ENCODE peak calls at places on chromosomes 12 and 14, in six cellular contexts. One of them, this sample, is unnamed. For H3K9me3, the result is how much of the 10 kb centered on the place peaks cover.

GRCh38 chr12:77953515-77953914 is 122.8 kb downstream of the NAV3 start:
- DNase-seq in left ventricle myocardium inferior: no peak
- DNase-seq in CD4-positive, alpha-beta T cell: no peak
- DNase-seq in aorta: no peak
- DNase-seq in mammary epithelial cell: no peak
- DNase-seq in upper lobe of right lung: no peak
- DNase-seq in this sample: no peak

GRCh38 chr12:52020539-52021336 is 14.0 kb downstream of the TAMALIN start:
- DNase-seq in left ventricle myocardium inferior: no peak
- DNase-seq in CD4-positive, alpha-beta T cell: peak
- DNase-seq in aorta: peak
- DNase-seq in mammary epithelial cell: no peak
- DNase-seq in upper lobe of right lung: peak
- DNase-seq in this sample: peak

GRCh38 chr12:32819424-32819823 is 63.7 kb upstream of the YARS2 start:
- DNase-seq in left ventricle myocardium inferior: no peak
- DNase-seq in CD4-positive, alpha-beta T cell: no peak
- DNase-seq in aorta: no peak
- DNase-seq in mammary epithelial cell: no peak
- DNase-seq in upper lobe of right lung: no peak
- DNase-seq in this sample: no peak

GRCh38 chr12:12561305-12562015 is 1.2 kb downstream of the DUSP16 start:
- DNase-seq in left ventricle myocardium inferior: peak
- DNase-seq in CD4-positive, alpha-beta T cell: peak
- DNase-seq in aorta: peak
- DNase-seq in mammary epithelial cell: peak
- DNase-seq in upper lobe of right lung: peak
- DNase-seq in this sample: peak

GRCh38 chr12:64722835-64723234 is 36.4 kb downstream of the GNS start:
- DNase-seq in left ventricle myocardium inferior: no peak
- DNase-seq in CD4-positive, alpha-beta T cell: no peak
- DNase-seq in aorta: no peak
- DNase-seq in mammary epithelial cell: no peak
- DNase-seq in upper lobe of right lung: no peak
- DNase-seq in this sample: no peak

GRCh38 chr12:116444590-116444943 is 114.6 kb upstream of the MAP1LC3B2 start:
- DNase-seq in left ventricle myocardium inferior: no peak
- DNase-seq in CD4-positive, alpha-beta T cell: no peak
- DNase-seq in aorta: no peak
- DNase-seq in mammary epithelial cell: no peak
- DNase-seq in upper lobe of right lung: no peak
- DNase-seq in this sample: no peak

GRCh38 chr12:52029686-52030085 is 21.6 kb upstream of the NR4A1 start:
- DNase-seq in left ventricle myocardium inferior: no peak
- DNase-seq in CD4-positive, alpha-beta T cell: no peak
- DNase-seq in aorta: no peak
- DNase-seq in mammary epithelial cell: peak
- DNase-seq in upper lobe of right lung: no peak
- DNase-seq in this sample: no peak

GRCh38 chr12:54392485-54393349 is 8.2 kb upstream of the ZNF385A start:
- DNase-seq in left ventricle myocardium inferior: no peak
- DNase-seq in CD4-positive, alpha-beta T cell: no peak
- DNase-seq in aorta: no peak
- DNase-seq in mammary epithelial cell: peak
- DNase-seq in upper lobe of right lung: no peak
- DNase-seq in this sample: no peak

GRCh38 chr12:105947906-105948305 is 190.8 kb downstream of the NUAK1 start:
- DNase-seq in left ventricle myocardium inferior: no peak
- DNase-seq in CD4-positive, alpha-beta T cell: no peak
- DNase-seq in aorta: peak
- DNase-seq in mammary epithelial cell: no peak
- DNase-seq in upper lobe of right lung: no peak
- DNase-seq in this sample: no peak

GRCh38 chr12:28191018-28191595 is 851 bp downstream of the CCDC91 start:
- DNase-seq in left ventricle myocardium inferior: no peak
- DNase-seq in CD4-positive, alpha-beta T cell: peak
- DNase-seq in aorta: no peak
- DNase-seq in mammary epithelial cell: peak
- DNase-seq in upper lobe of right lung: no peak
- DNase-seq in this sample: peak

GRCh38 chr14:63717704-63718103 is 10.2 kb downstream of the SGPP1 start:
- DNase-seq in left ventricle myocardium inferior: no peak
- DNase-seq in CD4-positive, alpha-beta T cell: no peak
- DNase-seq in aorta: no peak
- DNase-seq in mammary epithelial cell: peak
- DNase-seq in upper lobe of right lung: no peak
- DNase-seq in this sample: no peak

GRCh38 chr14:76081642-76082041 is 70.1 kb upstream of the GPATCH2L start:
- DNase-seq in left ventricle myocardium inferior: no peak
- DNase-seq in CD4-positive, alpha-beta T cell: no peak
- DNase-seq in aorta: no peak
- DNase-seq in mammary epithelial cell: no peak
- DNase-seq in upper lobe of right lung: no peak
- DNase-seq in this sample: no peak

GRCh38 chr14:88013750-88014349 is 8.9 kb downstream of the GPR65 start:
- DNase-seq in left ventricle myocardium inferior: peak
- DNase-seq in CD4-positive, alpha-beta T cell: peak
- DNase-seq in aorta: peak
- DNase-seq in mammary epithelial cell: peak
- DNase-seq in upper lobe of right lung: peak
- DNase-seq in this sample: peak

GRCh38 chr14:59829941-59830734 is 40.4 kb downstream of the RTN1 start:
- DNase-seq in left ventricle myocardium inferior: no peak
- DNase-seq in CD4-positive, alpha-beta T cell: no peak
- DNase-seq in aorta: no peak
- DNase-seq in mammary epithelial cell: no peak
- DNase-seq in upper lobe of right lung: no peak
- DNase-seq in this sample: no peak

GRCh38 chr12:130879212-130879686 is 7.4 kb downstream of the RAN start:
- DNase-seq in left ventricle myocardium inferior: no peak
- DNase-seq in CD4-positive, alpha-beta T cell: no peak
- DNase-seq in aorta: no peak
- DNase-seq in mammary epithelial cell: no peak
- DNase-seq in upper lobe of right lung: no peak
- DNase-seq in this sample: no peak

GRCh38 chr12:92543872-92544271 is 158.9 kb upstream of the PLEKHG7 start:
- DNase-seq in left ventricle myocardium inferior: no peak
- DNase-seq in CD4-positive, alpha-beta T cell: no peak
- DNase-seq in aorta: no peak
- DNase-seq in mammary epithelial cell: no peak
- DNase-seq in upper lobe of right lung: no peak
- DNase-seq in this sample: no peak

GRCh38 chr14:38073641-38074040 is 134.1 kb upstream of the SSTR1 start:
- DNase-seq in left ventricle myocardium inferior: no peak
- DNase-seq in CD4-positive, alpha-beta T cell: no peak
- DNase-seq in aorta: no peak
- DNase-seq in mammary epithelial cell: no peak
- DNase-seq in upper lobe of right lung: no peak
- DNase-seq in this sample: no peak

GRCh38 chr12:93609281-93610192 is 37.1 kb downstream of the SOCS2 start:
- DNase-seq in left ventricle myocardium inferior: no peak
- DNase-seq in CD4-positive, alpha-beta T cell: no peak
- DNase-seq in aorta: no peak
- DNase-seq in mammary epithelial cell: no peak
- DNase-seq in upper lobe of right lung: no peak
- DNase-seq in this sample: no peak

GRCh38 chr14:68376067-68376810 is 416.6 kb downstream of the ZFP36L1 start:
- DNase-seq in left ventricle myocardium inferior: no peak
- DNase-seq in CD4-positive, alpha-beta T cell: no peak
- DNase-seq in aorta: peak
- DNase-seq in mammary epithelial cell: peak
- DNase-seq in upper lobe of right lung: no peak
- DNase-seq in this sample: no peak

GRCh38 chr12:12506541-12506940 is 56.1 kb downstream of the DUSP16 start:
- DNase-seq in left ventricle myocardium inferior: no peak
- DNase-seq in CD4-positive, alpha-beta T cell: no peak
- DNase-seq in aorta: no peak
- DNase-seq in mammary epithelial cell: no peak
- DNase-seq in upper lobe of right lung: no peak
- DNase-seq in this sample: no peak

GRCh38 chr12:133222211-133222610 is 13.5 kb downstream of the ANHX start:
- DNase-seq in left ventricle myocardium inferior: no peak
- DNase-seq in CD4-positive, alpha-beta T cell: no peak
- DNase-seq in aorta: no peak
- DNase-seq in mammary epithelial cell: no peak
- DNase-seq in upper lobe of right lung: no peak
- DNase-seq in this sample: no peak
- H3K9me3 ChIP-seq in left ventricle myocardium inferior: half or more
- H3K9me3 ChIP-seq in CD4-positive, alpha-beta T cell: half or more
- H3K9me3 ChIP-seq in aorta: under half
- H3K9me3 ChIP-seq in mammary epithelial cell: half or more
- H3K9me3 ChIP-seq in upper lobe of right lung: under half
- H3K9me3 ChIP-seq in this sample: under half

DNA sequence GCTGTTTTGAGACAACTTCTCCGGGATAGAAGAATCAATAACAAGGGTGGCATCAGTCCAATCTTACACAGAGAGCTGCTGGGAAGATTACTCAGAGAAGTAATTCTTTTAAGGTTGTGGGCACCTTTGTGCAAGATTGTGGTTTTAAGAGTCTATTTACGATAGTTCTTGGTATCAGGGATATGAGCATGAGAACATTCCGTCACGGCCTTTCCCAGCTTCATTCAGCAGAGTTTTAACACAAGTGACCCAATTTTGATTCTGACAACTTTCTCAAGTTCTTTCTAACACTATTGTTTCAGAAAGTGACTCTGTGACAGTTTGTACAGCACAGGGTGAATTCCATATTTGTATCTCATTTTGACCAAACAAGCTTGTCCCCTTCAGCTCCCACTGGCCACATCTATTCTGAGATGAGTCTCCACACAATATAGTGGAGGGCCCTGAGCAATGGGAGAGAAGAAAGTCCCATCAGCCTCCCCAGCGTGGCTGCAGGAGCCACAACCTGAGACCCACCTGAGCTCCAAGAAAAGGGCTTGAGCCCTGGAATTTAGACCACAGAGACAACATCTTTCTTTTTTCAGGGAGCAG is 869.2 kb downstream of the TMEM121 start:
- DNase-seq in left ventricle myocardium inferior: no peak
- DNase-seq in CD4-positive, alpha-beta T cell: no peak
- DNase-seq in aorta: no peak
- DNase-seq in mammary epithelial cell: no peak
- DNase-seq in upper lobe of right lung: no peak
- DNase-seq in this sample: no peak
- H3K9me3 ChIP-seq in left ventricle myocardium inferior: under half
- H3K9me3 ChIP-seq in CD4-positive, alpha-beta T cell: under half
- H3K9me3 ChIP-seq in aorta: under half
- H3K9me3 ChIP-seq in mammary epithelial cell: under half
- H3K9me3 ChIP-seq in upper lobe of right lung: under half
- H3K9me3 ChIP-seq in this sample: under half

GRCh38 chr14:29759521-29760340 is 167.9 kb downstream of the PRKD1 start:
- DNase-seq in left ventricle myocardium inferior: no peak
- DNase-seq in CD4-positive, alpha-beta T cell: no peak
- DNase-seq in aorta: no peak
- DNase-seq in mammary epithelial cell: no peak
- DNase-seq in upper lobe of right lung: no peak
- DNase-seq in this sample: no peak

GRCh38 chr14:29757711-29758233 is 169.9 kb downstream of the PRKD1 start:
- DNase-seq in left ventricle myocardium inferior: no peak
- DNase-seq in CD4-positive, alpha-beta T cell: no peak
- DNase-seq in aorta: no peak
- DNase-seq in mammary epithelial cell: no peak
- DNase-seq in upper lobe of right lung: no peak
- DNase-seq in this sample: no peak

DNA sequence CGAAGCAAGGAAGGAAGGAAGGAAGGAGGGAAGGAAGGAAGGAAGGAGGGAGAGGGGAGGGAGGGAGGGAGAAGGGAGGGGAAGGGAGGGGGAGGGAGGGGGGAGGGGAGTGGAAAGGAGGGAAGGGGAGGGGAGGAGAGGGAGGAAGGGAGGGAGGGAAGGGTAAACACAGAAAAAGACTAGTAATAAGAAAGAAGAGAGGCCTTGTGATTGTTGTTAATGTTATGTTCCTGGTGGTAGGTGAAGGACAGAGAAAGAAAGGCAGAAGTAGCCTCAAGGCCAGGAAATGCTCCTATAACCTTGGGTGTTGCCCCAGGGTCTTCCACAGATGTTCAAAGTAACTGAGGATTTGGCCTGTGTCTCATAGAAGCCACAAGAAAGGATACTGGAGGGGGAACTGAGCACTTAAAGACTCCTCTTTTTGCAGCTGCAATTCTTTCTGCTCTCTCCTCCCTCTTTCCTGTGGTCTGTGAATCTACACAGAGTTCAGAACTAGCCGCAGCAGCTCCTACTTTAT is 164.2 kb downstream of the PRKD1 start:
- DNase-seq in left ventricle myocardium inferior: no peak
- DNase-seq in CD4-positive, alpha-beta T cell: no peak
- DNase-seq in aorta: no peak
- DNase-seq in mammary epithelial cell: no peak
- DNase-seq in upper lobe of right lung: no peak
- DNase-seq in this sample: no peak
- H3K9me3 ChIP-seq in left ventricle myocardium inferior: under half
- H3K9me3 ChIP-seq in CD4-positive, alpha-beta T cell: under half
- H3K9me3 ChIP-seq in aorta: under half
- H3K9me3 ChIP-seq in mammary epithelial cell: under half
- H3K9me3 ChIP-seq in upper lobe of right lung: under half
- H3K9me3 ChIP-seq in this sample: under half

GRCh38 chr14:27002179-27002578 is 404.3 kb upstream of the NOVA1 start:
- DNase-seq in left ventricle myocardium inferior: no peak
- DNase-seq in CD4-positive, alpha-beta T cell: no peak
- DNase-seq in aorta: no peak
- DNase-seq in mammary epithelial cell: no peak
- DNase-seq in upper lobe of right lung: no peak
- DNase-seq in this sample: no peak
- H3K9me3 ChIP-seq in left ventricle myocardium inferior: under half
- H3K9me3 ChIP-seq in CD4-positive, alpha-beta T cell: under half
- H3K9me3 ChIP-seq in aorta: under half
- H3K9me3 ChIP-seq in mammary epithelial cell: under half
- H3K9me3 ChIP-seq in upper lobe of right lung: under half
- H3K9me3 ChIP-seq in this sample: under half